ENCODE peak calls at places on chromosomes 6 and 20, in nine cellular contexts. V is neural progenitor cell, O is SK-N-SH, F is OCI-LY7, I is PC-3, B is GM23338, Q is hepatocyte, N is HCT116, Y is MM.1S. Z is an unnamed sample.

GRCh38 chr6:164108869-164109769 is 694.6 kb downstream of the QKI start:
- DNase-seq in V (no peak), O (no peak), F (no peak), I (peak; percentile 78), B (no peak), Q (no peak), N (no peak), Y (no peak), Z (peak; percentile 35)

GRCh38 chr6:25922301-25922700 is 8.2 kb downstream of the SLC17A2 start:
- DNase-seq in V (no peak), O (no peak), F (no peak), I (peak; percentile 25), B (no peak), Q (no peak), N (no peak), Y (no peak), Z (peak; percentile 71)

GRCh38 chr6:125699591-125699990 is 49.8 kb upstream of the HEY2 start:
- DNase-seq in V (no peak), O (no peak), F (no peak), I (no peak), B (no peak), Q (no peak), N (no peak), Y (no peak), Z (no peak)

GRCh38 chr6:41440958-41441357 is 105.2 kb upstream of the FOXP4 start:
- DNase-seq in V (no peak), O (no peak), F (no peak), I (no peak), B (no peak), Q (no peak), N (no peak), Y (no peak), Z (no peak)

GRCh38 chr6:30782425-30783014 is 38.2 kb upstream of the IER3 start:
- DNase-seq in V (no peak), O (no peak), F (no peak), I (peak; percentile 95), B (no peak), Q (no peak), N (peak; percentile 75), Y (no peak), Z (peak; percentile 88)

GRCh38 chr20:35404614-35405259 is 7.0 kb downstream of the UQCC1 start:
- DNase-seq in V (no peak), O (no peak), F (peak; percentile 74), I (no peak), B (no peak), Q (no peak), N (no peak), Y (peak; percentile 69), Z (no peak)

GRCh38 chr6:55445648-55446204 is 118.5 kb downstream of the GFRAL start:
- DNase-seq in V (peak; percentile 43), O (peak; percentile 16), F (peak; percentile 19), I (peak; percentile 58), B (peak; percentile 64), Q (peak; percentile 56), N (peak; percentile 8), Y (peak; percentile 38), Z (peak; percentile 56)

GRCh38 chr6:67680297-67680932 is 954.7 kb upstream of the ADGRB3 start:
- DNase-seq in V (no peak), O (no peak), F (no peak), I (peak; percentile 3), B (no peak), Q (no peak), N (no peak), Y (no peak), Z (no peak)

GRCh38 chr6:138031850-138032249 is 75.4 kb downstream of the PERP start:
- DNase-seq in V (no peak), O (no peak), F (no peak), I (peak; percentile 27), B (no peak), Q (no peak), N (no peak), Y (no peak), Z (no peak)

GRCh38 chr6:31558631-31559500 is 11.5 kb downstream of the NFKBIL1 start:
- DNase-seq in V (no peak), O (no peak), F (peak; percentile 75), I (no peak), B (no peak), Q (no peak), N (no peak), Y (no peak), Z (peak; percentile 44)

GRCh38 chr20:34791289-34792020 is 34.0 kb downstream of the NCOA6 start:
- DNase-seq in V (peak; percentile 28), O (no peak), F (no peak), I (peak; percentile 50), B (peak; percentile 20), Q (peak; percentile 17), N (no peak), Y (no peak), Z (peak; percentile 75)

GRCh38 chr6:114471450-114471849 is 128.6 kb upstream of the HS3ST5 start:
- DNase-seq in V (peak; percentile 11), O (no peak), F (no peak), I (peak; percentile 53), B (peak; percentile 62), Q (no peak), N (no peak), Y (no peak), Z (no peak)

GRCh38 chr20:1835126-1835525 is 60.1 kb upstream of the SIRPA start:
- DNase-seq in V (no peak), O (no peak), F (no peak), I (no peak), B (no peak), Q (no peak), N (no peak), Y (no peak), Z (no peak)

GRCh38 chr6:47044418-47044817 is 2.3 kb upstream of the ADGRF1 start:
- DNase-seq in V (no peak), O (no peak), F (no peak), I (peak; percentile 98), B (no peak), Q (peak; percentile 47), N (peak; percentile 65), Y (no peak), Z (no peak)

GRCh38 chr6:38415231-38416005 is 224.3 kb downstream of the BTBD9 start:
- DNase-seq in V (no peak), O (no peak), F (no peak), I (no peak), B (no peak), Q (no peak), N (no peak), Y (no peak), Z (peak; percentile 33)
- H3K4me3 ChIP-seq in V (no peak overlapping the region), O (no peak overlapping the region), F (no peak overlapping the region), I (no peak overlapping the region), B (no peak overlapping the region), Q (no peak overlapping the region), N (no peak overlapping the region), Y (no peak overlapping the region), Z (no peak overlapping the region)

GRCh38 chr6:79672631-79673065 is 41.5 kb downstream of the SH3BGRL2 start:
- DNase-seq in V (peak; percentile 32), O (peak; percentile 12), F (no peak), I (peak; percentile 65), B (peak; percentile 66), Q (peak; percentile 51), N (peak; percentile 32), Y (peak; percentile 42), Z (peak; percentile 33)

GRCh38 chr6:79673947-79674346 is 42.8 kb downstream of the SH3BGRL2 start:
- DNase-seq in V (no peak), O (no peak), F (no peak), I (no peak), B (no peak), Q (no peak), N (no peak), Y (no peak), Z (no peak)

GRCh38 chr6:79670789-79671188 is 39.7 kb downstream of the SH3BGRL2 start:
- DNase-seq in V (no peak), O (no peak), F (no peak), I (no peak), B (peak; percentile 27), Q (no peak), N (no peak), Y (no peak), Z (no peak)

GRCh38 chr6:79669766-79670165 is 38.6 kb downstream of the SH3BGRL2 start:
- DNase-seq in V (no peak), O (no peak), F (no peak), I (no peak), B (no peak), Q (no peak), N (no peak), Y (no peak), Z (no peak)

DNA sequence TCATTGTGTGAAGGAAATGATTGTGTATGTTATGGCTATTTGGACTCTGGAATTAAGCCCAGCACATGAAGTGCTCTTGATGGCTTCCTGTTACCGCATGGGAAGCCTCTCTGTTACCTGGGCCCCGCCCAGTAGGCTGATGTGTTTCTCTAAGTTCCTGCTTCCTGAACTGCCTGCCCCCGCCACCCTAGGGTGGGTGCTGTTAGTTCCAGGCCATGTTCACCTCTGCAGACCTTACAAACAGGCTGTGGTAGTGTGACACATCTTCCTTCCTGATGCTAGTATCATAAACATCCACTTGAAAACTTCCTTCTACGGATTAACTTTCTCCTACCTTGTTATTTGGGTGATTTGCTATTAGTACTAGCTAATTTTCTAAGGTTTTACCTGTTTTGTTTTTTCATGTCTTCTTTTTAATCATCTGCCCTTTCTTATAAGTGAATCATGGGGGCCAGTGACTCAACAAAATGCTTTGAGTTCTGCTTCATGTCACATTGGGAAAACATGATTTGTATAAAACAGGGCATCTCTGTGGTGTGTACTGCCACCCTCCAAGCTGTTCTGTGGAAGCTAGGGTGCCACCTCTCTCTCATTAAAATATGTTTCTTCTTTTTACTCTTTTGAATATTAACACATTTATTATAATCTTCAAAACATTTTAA is 40.6 kb downstream of the SH3BGRL2 start:
- DNase-seq in V (no peak), O (no peak), F (peak; percentile 4), I (peak; percentile 71), B (no peak), Q (peak; percentile 59), N (peak; percentile 59), Y (no peak), Z (peak; percentile 61)
- TF ChIP-seq EZH2phosphoT487 in V (no peak), O (no peak), F (no peak), I (no peak), B (no peak), Q (no peak), N (no peak), Y (no peak), Z (no peak)

DNA sequence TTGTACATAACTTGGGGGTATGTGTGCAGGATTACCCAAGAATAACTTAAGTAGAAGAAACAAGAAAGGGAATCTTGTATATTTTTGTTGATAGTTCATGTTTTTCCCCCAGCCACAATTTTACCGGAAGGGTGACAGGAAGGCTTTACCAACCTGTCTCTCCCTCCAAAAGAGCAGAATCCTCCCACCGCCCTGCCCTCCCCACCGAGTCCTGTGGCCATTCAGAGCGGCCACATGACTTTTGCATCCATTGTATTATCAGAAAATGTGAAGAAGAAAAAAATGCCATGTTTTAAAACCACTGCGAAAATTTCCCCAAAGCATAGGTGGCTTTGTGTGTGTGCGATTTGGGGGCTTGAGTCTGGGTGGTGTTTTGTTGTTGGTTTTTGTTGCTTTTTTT is 22.0 kb downstream of the PRDM1 start:
- DNase-seq in V (no peak), O (no peak), F (no peak), I (no peak), B (no peak), Q (no peak), N (no peak), Y (no peak), Z (no peak)
- H2AFZ ChIP-seq in V (no peak overlapping the region), O (no peak overlapping the region), F (no peak overlapping the region), I (no peak overlapping the region), B (no peak overlapping the region), Q (no peak overlapping the region), N (no peak overlapping the region), Y (no peak overlapping the region), Z (no peak overlapping the region)

DNA sequence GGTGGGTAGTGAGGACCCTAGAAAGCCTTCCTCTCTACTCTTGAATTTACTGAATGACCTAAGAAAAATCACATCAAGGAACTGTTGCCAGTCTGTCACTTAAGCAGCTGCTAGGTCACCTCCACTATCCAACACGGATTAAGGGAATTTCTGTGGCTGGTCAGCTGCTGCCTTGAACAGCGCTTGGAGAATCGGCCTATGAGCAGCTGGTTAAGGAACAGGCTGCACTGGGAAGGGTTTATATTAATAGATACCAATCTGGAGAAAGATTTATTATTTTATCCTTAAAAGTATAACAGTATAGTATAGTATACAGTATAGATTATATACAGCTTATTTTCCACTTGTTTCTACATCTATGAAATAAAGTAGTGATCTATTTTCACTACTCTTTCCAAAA is 6.5 kb downstream of the PTPRK start:
- DNase-seq in V (no peak), O (no peak), F (no peak), I (no peak), B (no peak), Q (no peak), N (no peak), Y (no peak), Z (no peak)
- H3K4me3 ChIP-seq in V (no peak overlapping the region), O (no peak overlapping the region), F (no peak overlapping the region), I (no peak overlapping the region), B (no peak overlapping the region), Q (no peak overlapping the region), N (no peak overlapping the region), Y (no peak overlapping the region), Z (no peak overlapping the region)

Z was measured in GM23248.